ENCODE peak calls at places on chromosomes 4 and X, in seven cellular contexts. One of them, this sample, is unnamed.

GRCh38 chrX:99820197-99820596 is 589.9 kb downstream of the PCDH19 start:
- DNase-seq in SK-N-SH: no peak
- DNase-seq in hepatocyte: no peak
- DNase-seq in spleen: no peak
- DNase-seq in WERI-Rb-1: no peak
- DNase-seq in adrenal gland: no peak
- DNase-seq in upper lobe of left lung: no peak
- DNase-seq in this sample: no peak

GRCh38 chr4:77473509-77473908 is 132.1 kb upstream of the CXCL13 start:
- DNase-seq in SK-N-SH: peak; percentile 15
- DNase-seq in hepatocyte: peak; percentile 20
- DNase-seq in spleen: no peak
- DNase-seq in WERI-Rb-1: no peak
- DNase-seq in adrenal gland: no peak
- DNase-seq in upper lobe of left lung: no peak
- DNase-seq in this sample: no peak

GRCh38 chr4:6901669-6902317 is 7.8 kb upstream of the TBC1D14 start:
- DNase-seq in SK-N-SH: no peak
- DNase-seq in hepatocyte: no peak
- DNase-seq in spleen: peak; percentile 65
- DNase-seq in WERI-Rb-1: no peak
- DNase-seq in adrenal gland: no peak
- DNase-seq in upper lobe of left lung: peak; percentile 54
- DNase-seq in this sample: no peak

GRCh38 chr4:7138223-7139166 is 53.8 kb upstream of the SORCS2 start:
- DNase-seq in SK-N-SH: no peak
- DNase-seq in hepatocyte: no peak
- DNase-seq in spleen: no peak
- DNase-seq in WERI-Rb-1: no peak
- DNase-seq in adrenal gland: no peak
- DNase-seq in upper lobe of left lung: peak; percentile 68
- DNase-seq in this sample: no peak

GRCh38 chr4:80361329-80361900 is 25.9 kb downstream of the CFAP299 start:
- DNase-seq in SK-N-SH: peak; percentile 21
- DNase-seq in hepatocyte: peak; percentile 9
- DNase-seq in spleen: no peak
- DNase-seq in WERI-Rb-1: no peak
- DNase-seq in adrenal gland: no peak
- DNase-seq in upper lobe of left lung: no peak
- DNase-seq in this sample: no peak

GRCh38 chr4:117064297-117064696 is 21.1 kb downstream of the TRAM1L1 start:
- DNase-seq in SK-N-SH: no peak
- DNase-seq in hepatocyte: no peak
- DNase-seq in spleen: no peak
- DNase-seq in WERI-Rb-1: no peak
- DNase-seq in adrenal gland: no peak
- DNase-seq in upper lobe of left lung: no peak
- DNase-seq in this sample: peak; percentile 60

GRCh38 chr4:119666653-119667091 is 38.1 kb upstream of the PDE5A start:
- DNase-seq in SK-N-SH: no peak
- DNase-seq in hepatocyte: no peak
- DNase-seq in spleen: no peak
- DNase-seq in WERI-Rb-1: peak; percentile 66
- DNase-seq in adrenal gland: no peak
- DNase-seq in upper lobe of left lung: no peak
- DNase-seq in this sample: no peak

GRCh38 chrX:28058906-28059305 is 77.7 kb upstream of the DCAF8L1 start:
- DNase-seq in SK-N-SH: no peak
- DNase-seq in hepatocyte: no peak
- DNase-seq in spleen: no peak
- DNase-seq in WERI-Rb-1: no peak
- DNase-seq in adrenal gland: no peak
- DNase-seq in upper lobe of left lung: no peak
- DNase-seq in this sample: peak; percentile 26

GRCh38 chr4:178306565-178306964 is 864.3 kb upstream of the AGA start:
- DNase-seq in SK-N-SH: no peak
- DNase-seq in hepatocyte: no peak
- DNase-seq in spleen: no peak
- DNase-seq in WERI-Rb-1: no peak
- DNase-seq in adrenal gland: no peak
- DNase-seq in upper lobe of left lung: no peak
- DNase-seq in this sample: no peak

GRCh38 chrX:41912922-41913321 is 10.4 kb downstream of the CASK start:
- DNase-seq in SK-N-SH: no peak
- DNase-seq in hepatocyte: no peak
- DNase-seq in spleen: no peak
- DNase-seq in WERI-Rb-1: no peak
- DNase-seq in adrenal gland: no peak
- DNase-seq in upper lobe of left lung: no peak
- DNase-seq in this sample: no peak

GRCh38 chrX:46865281-46865680 is 28.4 kb downstream of the RP2 start:
- DNase-seq in SK-N-SH: no peak
- DNase-seq in hepatocyte: no peak
- DNase-seq in spleen: no peak
- DNase-seq in WERI-Rb-1: no peak
- DNase-seq in adrenal gland: no peak
- DNase-seq in upper lobe of left lung: no peak
- DNase-seq in this sample: peak; percentile 31

GRCh38 chrX:153317996-153318722 is 3.4 kb downstream of the PNMA6F start:
- DNase-seq in SK-N-SH: no peak
- DNase-seq in hepatocyte: no peak
- DNase-seq in spleen: no peak
- DNase-seq in WERI-Rb-1: no peak
- DNase-seq in adrenal gland: no peak
- DNase-seq in upper lobe of left lung: peak; percentile 43
- DNase-seq in this sample: no peak

GRCh38 chr4:78524009-78524408 is 27.6 kb upstream of the ANXA3 start:
- DNase-seq in SK-N-SH: no peak
- DNase-seq in hepatocyte: no peak
- DNase-seq in spleen: no peak
- DNase-seq in WERI-Rb-1: no peak
- DNase-seq in adrenal gland: no peak
- DNase-seq in upper lobe of left lung: no peak
- DNase-seq in this sample: no peak

GRCh38 chr4:100063355-100063754 is 113.3 kb upstream of the H2AZ1 start:
- DNase-seq in SK-N-SH: peak; percentile 16
- DNase-seq in hepatocyte: no peak
- DNase-seq in spleen: no peak
- DNase-seq in WERI-Rb-1: no peak
- DNase-seq in adrenal gland: no peak
- DNase-seq in upper lobe of left lung: no peak
- DNase-seq in this sample: no peak

GRCh38 chr4:38867478-38868054 is at the start of gene FAM114A1:
- DNase-seq in SK-N-SH: peak; percentile 94
- DNase-seq in hepatocyte: peak; percentile 94
- DNase-seq in spleen: peak; percentile 93
- DNase-seq in WERI-Rb-1: peak; percentile 81
- DNase-seq in adrenal gland: peak; percentile 85
- DNase-seq in upper lobe of left lung: peak; percentile 96
- DNase-seq in this sample: peak; percentile 61

GRCh38 chrX:153562546-153562945 is 36.4 kb downstream of the CCNQ start:
- DNase-seq in SK-N-SH: peak; percentile 50
- DNase-seq in hepatocyte: no peak
- DNase-seq in spleen: no peak
- DNase-seq in WERI-Rb-1: no peak
- DNase-seq in adrenal gland: no peak
- DNase-seq in upper lobe of left lung: no peak
- DNase-seq in this sample: no peak

GRCh38 chr4:40254961-40255721 is 58.3 kb downstream of the RHOH start:
- DNase-seq in SK-N-SH: no peak
- DNase-seq in hepatocyte: peak; percentile 60
- DNase-seq in spleen: no peak
- DNase-seq in WERI-Rb-1: no peak
- DNase-seq in adrenal gland: no peak
- DNase-seq in upper lobe of left lung: no peak
- DNase-seq in this sample: peak; percentile 14

GRCh38 chr4:122576261-122577188 is 44.3 kb downstream of the IL21 start:
- DNase-seq in SK-N-SH: peak; percentile 16
- DNase-seq in hepatocyte: peak; percentile 59
- DNase-seq in spleen: no peak
- DNase-seq in WERI-Rb-1: no peak
- DNase-seq in adrenal gland: no peak
- DNase-seq in upper lobe of left lung: no peak
- DNase-seq in this sample: peak; percentile 70

GRCh38 chrX:154096140-154097002 is 1.1 kb downstream of the MECP2 start:
- DNase-seq in SK-N-SH: no peak
- DNase-seq in hepatocyte: peak; percentile 21
- DNase-seq in spleen: no peak
- DNase-seq in WERI-Rb-1: peak; percentile 29
- DNase-seq in adrenal gland: peak; percentile 39
- DNase-seq in upper lobe of left lung: no peak
- DNase-seq in this sample: no peak

GRCh38 chrX:121598356-121598755 is 550.9 kb downstream of the GLUD2 start:
- DNase-seq in SK-N-SH: no peak
- DNase-seq in hepatocyte: no peak
- DNase-seq in spleen: no peak
- DNase-seq in WERI-Rb-1: no peak
- DNase-seq in adrenal gland: no peak
- DNase-seq in upper lobe of left lung: no peak
- DNase-seq in this sample: no peak

GRCh38 chr4:69831646-69832325 is 28.2 kb downstream of the SULT1E1 start:
- DNase-seq in SK-N-SH: no peak
- DNase-seq in hepatocyte: peak; percentile 28
- DNase-seq in spleen: peak; percentile 82
- DNase-seq in WERI-Rb-1: no peak
- DNase-seq in adrenal gland: no peak
- DNase-seq in upper lobe of left lung: no peak
- DNase-seq in this sample: no peak

GRCh38 chrX:110794601-110795000 is 1.0 kb downstream of the CHRDL1 start:
- DNase-seq in SK-N-SH: no peak
- DNase-seq in hepatocyte: no peak
- DNase-seq in spleen: no peak
- DNase-seq in WERI-Rb-1: peak; percentile 9
- DNase-seq in adrenal gland: no peak
- DNase-seq in upper lobe of left lung: no peak
- DNase-seq in this sample: no peak

GRCh38 chrX:110791206-110791605 is 4.4 kb downstream of the CHRDL1 start:
- DNase-seq in SK-N-SH: no peak
- DNase-seq in hepatocyte: no peak
- DNase-seq in spleen: no peak
- DNase-seq in WERI-Rb-1: no peak
- DNase-seq in adrenal gland: no peak
- DNase-seq in upper lobe of left lung: no peak
- DNase-seq in this sample: no peak

DNA sequence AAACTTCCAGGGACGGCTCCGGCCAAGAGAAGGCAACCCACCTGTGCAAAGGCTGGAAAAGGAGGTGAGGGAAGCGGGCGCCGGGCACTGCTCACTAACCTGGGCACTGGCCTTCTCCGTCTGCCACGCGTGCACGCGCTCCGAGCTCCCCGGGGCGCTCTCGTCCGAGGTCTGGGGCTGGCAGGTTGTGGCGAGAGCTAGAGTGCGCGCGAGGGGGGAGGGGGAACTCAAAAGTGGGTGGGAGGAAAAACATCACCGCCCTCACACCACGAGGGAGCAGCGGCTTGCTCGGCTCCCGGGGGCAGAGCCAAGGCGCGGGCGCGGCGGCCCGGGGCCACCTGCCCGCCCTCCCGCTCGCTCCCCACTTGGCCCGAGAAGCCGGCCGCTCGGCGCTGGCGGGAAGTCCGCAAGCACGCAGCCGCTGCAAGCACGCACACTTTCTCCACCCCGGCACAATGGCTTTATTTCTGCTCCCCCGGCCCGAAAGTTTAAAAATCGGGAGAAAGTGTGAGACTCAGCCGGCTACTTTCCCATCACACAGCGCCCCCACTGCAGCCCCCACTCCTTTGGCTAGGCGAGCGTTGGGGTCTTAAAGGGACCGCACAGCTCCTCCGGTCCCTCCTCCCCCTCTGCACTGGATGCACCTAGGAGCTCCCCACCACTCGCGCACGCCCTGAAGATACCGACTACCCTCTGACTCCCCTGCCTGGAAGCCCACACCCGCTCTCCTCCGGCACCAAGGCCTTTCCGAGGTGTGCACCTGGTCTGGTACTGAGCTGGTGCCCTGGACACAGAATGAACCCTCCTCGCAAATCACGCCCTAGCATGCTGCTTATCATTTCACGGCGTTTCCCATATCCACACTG is at the start of gene CHRDL1:
- DNase-seq in SK-N-SH: peak; percentile 75
- DNase-seq in hepatocyte: peak; percentile 31
- DNase-seq in spleen: no peak
- DNase-seq in WERI-Rb-1: peak; percentile 20
- DNase-seq in adrenal gland: no peak
- DNase-seq in upper lobe of left lung: peak; percentile 83
- DNase-seq in this sample: no peak
- H3K4me3 ChIP-seq in SK-N-SH: peak within 1 kb of the TSS; percentile 42
- H3K4me3 ChIP-seq in hepatocyte: peak within 1 kb of the TSS; percentile 16
- H3K4me3 ChIP-seq in spleen: peak within 1 kb of the TSS; percentile 10
- H3K4me3 ChIP-seq in WERI-Rb-1: peak within 1 kb of the TSS; percentile 38
- H3K4me3 ChIP-seq in adrenal gland: no peak within 1 kb of the TSS
- H3K4me3 ChIP-seq in upper lobe of left lung: no peak within 1 kb of the TSS
- H3K4me3 ChIP-seq in this sample: peak within 1 kb of the TSS; percentile 38

DNA sequence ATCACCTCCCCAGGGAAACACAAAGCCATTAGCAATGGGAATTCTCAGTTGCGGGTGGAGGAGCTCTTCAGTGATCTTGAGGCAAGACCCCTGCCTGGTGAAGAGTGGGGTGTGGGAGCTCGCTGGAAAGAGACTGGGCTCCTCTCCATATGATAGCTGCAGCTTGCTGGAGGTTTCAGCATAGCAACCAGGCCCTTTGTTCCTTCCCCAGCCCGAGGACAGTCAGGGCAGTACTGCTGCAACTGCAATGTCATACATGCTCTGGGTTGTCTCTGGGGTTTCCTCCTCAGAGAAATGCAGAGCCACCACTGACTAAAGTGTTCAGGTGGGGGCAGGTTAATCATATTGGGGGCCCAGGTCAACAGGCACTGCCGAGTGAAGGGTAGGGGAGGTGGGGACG is 81.3 kb downstream of the ARHGAP24 start:
- DNase-seq in SK-N-SH: no peak
- DNase-seq in hepatocyte: no peak
- DNase-seq in spleen: no peak
- DNase-seq in WERI-Rb-1: no peak
- DNase-seq in adrenal gland: no peak
- DNase-seq in upper lobe of left lung: no peak
- DNase-seq in this sample: no peak
- TF ChIP-seq CTCF in SK-N-SH: no peak
- TF ChIP-seq CTCF in hepatocyte: no peak
- TF ChIP-seq CTCF in spleen: no peak
- TF ChIP-seq CTCF in WERI-Rb-1: no peak
- TF ChIP-seq CTCF in adrenal gland: no peak
- TF ChIP-seq CTCF in upper lobe of left lung: no peak
- TF ChIP-seq CTCF in this sample: no peak

GRCh38 chr4:97121493-97121892 is 1021.8 kb downstream of the STPG2 start:
- DNase-seq in SK-N-SH: no peak
- DNase-seq in hepatocyte: no peak
- DNase-seq in spleen: no peak
- DNase-seq in WERI-Rb-1: no peak
- DNase-seq in adrenal gland: no peak
- DNase-seq in upper lobe of left lung: no peak
- DNase-seq in this sample: no peak

GRCh38 chr4:97116511-97116910 is 1026.8 kb downstream of the STPG2 start:
- DNase-seq in SK-N-SH: no peak
- DNase-seq in hepatocyte: no peak
- DNase-seq in spleen: no peak
- DNase-seq in WERI-Rb-1: no peak
- DNase-seq in adrenal gland: no peak
- DNase-seq in upper lobe of left lung: no peak
- DNase-seq in this sample: no peak
- H3K4me3 ChIP-seq in SK-N-SH: no peak overlapping the region
- H3K4me3 ChIP-seq in hepatocyte: no peak overlapping the region
- H3K4me3 ChIP-seq in spleen: no peak overlapping the region
- H3K4me3 ChIP-seq in WERI-Rb-1: no peak overlapping the region
- H3K4me3 ChIP-seq in adrenal gland: no peak overlapping the region
- H3K4me3 ChIP-seq in upper lobe of left lung: no peak overlapping the region
- H3K4me3 ChIP-seq in this sample: no peak overlapping the region

GRCh38 chr4:184537269-184538022 is 63.1 kb upstream of the IRF2 start:
- DNase-seq in SK-N-SH: peak; percentile 89
- DNase-seq in hepatocyte: peak; percentile 97
- DNase-seq in spleen: peak; percentile 97
- DNase-seq in WERI-Rb-1: peak; percentile 99
- DNase-seq in adrenal gland: peak; percentile 97
- DNase-seq in upper lobe of left lung: peak; percentile 98
- DNase-seq in this sample: peak; percentile 94
- TF ChIP-seq CTCF in SK-N-SH: no peak
- TF ChIP-seq CTCF in hepatocyte: no peak
- TF ChIP-seq CTCF in spleen: no peak
- TF ChIP-seq CTCF in WERI-Rb-1: no peak
- TF ChIP-seq CTCF in adrenal gland: no peak
- TF ChIP-seq CTCF in upper lobe of left lung: no peak
- TF ChIP-seq CTCF in this sample: no peak